ENCODE peak calls at places on chromosomes 5 and 9, in four cellular contexts. Z, A, R and G are unnamed samples.

GRCh38 chr5:72206994-72207393 is 99.7 kb downstream of the MAP1B start:
- DNase-seq in A (no peak), Z (no peak), R (no peak), G (no peak)

GRCh38 chr5:43215073-43215631 is 23.1 kb downstream of the NIM1K start:
- DNase-seq in Z (no peak), R (no peak), A (no peak), G (no peak)

GRCh38 chr9:6226696-6227095 is 11.1 kb downstream of the IL33 start:
- DNase-seq in Z (no peak), A (no peak), R (no peak), G (no peak)

GRCh38 chr9:107387401-107387800 is 102.2 kb downstream of the KLF4 start:
- DNase-seq in R (no peak), Z (no peak), A (no peak), G (no peak)

GRCh38 chr5:43010956-43011355 is 29.2 kb downstream of the ANXA2R start:
- DNase-seq in Z (no peak), A (no peak), R (no peak), G (no peak)

GRCh38 chr5:147101654-147102053 is 133.2 kb upstream of the STK32A start:
- DNase-seq in A (no peak), R (no peak), Z (no peak), G (no peak)

GRCh38 chr5:10331341-10331796 is 22.1 kb upstream of the MARCHF6 start:
- DNase-seq in R (no peak), Z (no peak), A (peak), G (peak)

GRCh38 chr9:26228273-26228672 is 550.0 kb upstream of the TUSC1 start:
- DNase-seq in R (no peak), A (no peak), Z (no peak), G (no peak)

GRCh38 chr5:41695920-41696582 is 174.2 kb downstream of the OXCT1 start:
- DNase-seq in A (no peak), R (no peak), Z (no peak), G (no peak)

GRCh38 chr5:159100022-159100927 is 559 bp upstream of the EBF1 start:
- DNase-seq in Z (peak), A (peak), R (peak), G (peak)

GRCh38 chr9:130934702-130935659 is 4.1 kb downstream of the FIBCD1 start:
- DNase-seq in A (no peak), Z (no peak), R (no peak), G (peak)

GRCh38 chr5:82365744-82366228 is 87.6 kb upstream of the RPS23 start:
- DNase-seq in A (no peak), R (no peak), Z (no peak), G (no peak)

GRCh38 chr5:14353661-14354474 is 210.7 kb downstream of the TRIO start:
- DNase-seq in Z (no peak), R (no peak), A (no peak), G (no peak)

GRCh38 chr5:61052870-61053269 is 107.9 kb downstream of the NDUFAF2 start:
- DNase-seq in Z (peak), A (no peak), R (no peak), G (no peak)

GRCh38 chr9:136330406-136330990 is 3.2 kb downstream of the GPSM1 start:
- DNase-seq in Z (no peak), A (no peak), R (no peak), G (no peak)